ENCODE peak calls at places on chromosomes 6 and 20, in five cellular contexts. I is effector CD4-positive, alpha-beta T cell; W is CD8-positive, alpha-beta memory T cell; M is D341Med; R is endothelial cell of umbilical vein. Q is an unnamed sample.

GRCh38 chr6:4253604-4254211 is 118.3 kb upstream of the ECI2 start:
- DNase-seq in I (no peak), W (no peak), M (no peak), R (peak), Q (no peak)

GRCh38 chr6:121437861-121438651 is 2.6 kb downstream of the GJA1 start:
- DNase-seq in I (no peak), W (no peak), M (no peak), R (peak), Q (no peak)

GRCh38 chr6:113329942-113330897 is 526.9 kb upstream of the MARCKS start:
- DNase-seq in I (no peak), W (no peak), M (no peak), R (no peak), Q (no peak)

GRCh38 chr6:109523478-109523877 is 40.5 kb upstream of the ZBTB24 start:
- DNase-seq in I (no peak), W (no peak), M (no peak), R (no peak), Q (no peak)

GRCh38 chr20:18904624-18905023 is 91.0 kb downstream of the SCP2D1 start:
- DNase-seq in I (no peak), W (no peak), M (no peak), R (no peak), Q (no peak)

GRCh38 chr20:54172856-54173652 is 732 bp downstream of the CYP24A1 start:
- DNase-seq in I (no peak), W (no peak), M (peak), R (no peak), Q (no peak)

GRCh38 chr6:24935753-24936152 is at the start of gene RIPOR2:
- DNase-seq in I (peak), W (peak), M (no peak), R (no peak), Q (no peak)

GRCh38 chr20:19889011-19889953 is 127.9 kb upstream of the NAA20 start:
- DNase-seq in I (no peak), W (no peak), M (no peak), R (peak), Q (no peak)

GRCh38 chr6:36508532-36508931 is 38.7 kb downstream of the STK38 start:
- DNase-seq in I (no peak), W (no peak), M (no peak), R (no peak), Q (no peak)

GRCh38 chr6:116564296-116564695 is 7.0 kb upstream of the RWDD1 start:
- DNase-seq in I (no peak), W (no peak), M (no peak), R (no peak), Q (no peak)

GRCh38 chr6:89952696-89953095 is 58.4 kb downstream of the GJA10 start:
- DNase-seq in I (peak), W (peak), M (no peak), R (no peak), Q (peak)

GRCh38 chr6:31114970-31115849 is 610 bp downstream of the PSORS1C1 start:
- DNase-seq in I (no peak), W (no peak), M (no peak), R (peak), Q (no peak)

GRCh38 chr20:382291-383115 is 1.9 kb downstream of the TRIB3 start:
- DNase-seq in I (no peak), W (no peak), M (no peak), R (no peak), Q (no peak)

Q was measured in KG1.